ENCODE peak calls at places on chromosome 21, in eight cellular contexts. One of them, this sample, is unnamed.

GRCh38 chr21:20507783-20508182 is 490.4 kb upstream of the NCAM2 start:
- DNase-seq in germinal center: no peak
- DNase-seq in T-cell: no peak
- DNase-seq in occipital lobe: no peak
- DNase-seq in GM20000: no peak
- DNase-seq in left ventricle myocardium inferior: no peak
- DNase-seq in activated CD4-positive, CD25-positive, alpha-beta regulatory T cell treated with anti-CD3 and anti-CD28 coated beads, Interleukin-2, amount 50 U/mL, for 16 hours: no peak
- DNase-seq in anterior cingulate cortex: no peak
- DNase-seq in this sample: no peak

GRCh38 chr21:42660118-42660470 is 6.7 kb downstream of the PDE9A start:
- DNase-seq in germinal center: no peak
- DNase-seq in T-cell: no peak
- DNase-seq in occipital lobe: no peak
- DNase-seq in GM20000: no peak
- DNase-seq in left ventricle myocardium inferior: no peak
- DNase-seq in activated CD4-positive, CD25-positive, alpha-beta regulatory T cell treated with anti-CD3 and anti-CD28 coated beads, Interleukin-2, amount 50 U/mL, for 16 hours: no peak
- DNase-seq in anterior cingulate cortex: no peak
- DNase-seq in this sample: no peak

GRCh38 chr21:42781150-42781980 is 98.0 kb downstream of the WDR4 start:
- DNase-seq in germinal center: no peak
- DNase-seq in T-cell: no peak
- DNase-seq in occipital lobe: no peak
- DNase-seq in GM20000: no peak
- DNase-seq in left ventricle myocardium inferior: no peak
- DNase-seq in activated CD4-positive, CD25-positive, alpha-beta regulatory T cell treated with anti-CD3 and anti-CD28 coated beads, Interleukin-2, amount 50 U/mL, for 16 hours: no peak
- DNase-seq in anterior cingulate cortex: no peak
- DNase-seq in this sample: no peak

GRCh38 chr21:44892536-44893277 is 19.2 kb upstream of the PTTG1IP start:
- DNase-seq in germinal center: peak
- DNase-seq in T-cell: peak
- DNase-seq in occipital lobe: no peak
- DNase-seq in GM20000: peak
- DNase-seq in left ventricle myocardium inferior: peak
- DNase-seq in activated CD4-positive, CD25-positive, alpha-beta regulatory T cell treated with anti-CD3 and anti-CD28 coated beads, Interleukin-2, amount 50 U/mL, for 16 hours: peak
- DNase-seq in anterior cingulate cortex: no peak
- DNase-seq in this sample: no peak

GRCh38 chr21:44424608-44425306 is 30.6 kb upstream of the LRRC3 start:
- DNase-seq in germinal center: no peak
- DNase-seq in T-cell: no peak
- DNase-seq in occipital lobe: no peak
- DNase-seq in GM20000: no peak
- DNase-seq in left ventricle myocardium inferior: peak
- DNase-seq in activated CD4-positive, CD25-positive, alpha-beta regulatory T cell treated with anti-CD3 and anti-CD28 coated beads, Interleukin-2, amount 50 U/mL, for 16 hours: no peak
- DNase-seq in anterior cingulate cortex: no peak
- DNase-seq in this sample: no peak

GRCh38 chr21:36718951-36719501 is 20.1 kb downstream of the SIM2 start:
- DNase-seq in germinal center: no peak
- DNase-seq in T-cell: no peak
- DNase-seq in occipital lobe: peak
- DNase-seq in GM20000: no peak
- DNase-seq in left ventricle myocardium inferior: no peak
- DNase-seq in activated CD4-positive, CD25-positive, alpha-beta regulatory T cell treated with anti-CD3 and anti-CD28 coated beads, Interleukin-2, amount 50 U/mL, for 16 hours: no peak
- DNase-seq in anterior cingulate cortex: peak
- DNase-seq in this sample: peak

GRCh38 chr21:16308269-16308668 is 578.5 kb downstream of the USP25 start:
- DNase-seq in germinal center: no peak
- DNase-seq in T-cell: no peak
- DNase-seq in occipital lobe: no peak
- DNase-seq in GM20000: peak
- DNase-seq in left ventricle myocardium inferior: no peak
- DNase-seq in activated CD4-positive, CD25-positive, alpha-beta regulatory T cell treated with anti-CD3 and anti-CD28 coated beads, Interleukin-2, amount 50 U/mL, for 16 hours: no peak
- DNase-seq in anterior cingulate cortex: no peak
- DNase-seq in this sample: no peak

GRCh38 chr21:36310016-36310415 is 10.0 kb upstream of the MORC3 start:
- DNase-seq in germinal center: peak
- DNase-seq in T-cell: no peak
- DNase-seq in occipital lobe: no peak
- DNase-seq in GM20000: peak
- DNase-seq in left ventricle myocardium inferior: no peak
- DNase-seq in activated CD4-positive, CD25-positive, alpha-beta regulatory T cell treated with anti-CD3 and anti-CD28 coated beads, Interleukin-2, amount 50 U/mL, for 16 hours: peak
- DNase-seq in anterior cingulate cortex: no peak
- DNase-seq in this sample: no peak

GRCh38 chr21:42009018-42009830 is 936 bp downstream of the ZBTB21 start:
- DNase-seq in germinal center: peak
- DNase-seq in T-cell: peak
- DNase-seq in occipital lobe: no peak
- DNase-seq in GM20000: peak
- DNase-seq in left ventricle myocardium inferior: peak
- DNase-seq in activated CD4-positive, CD25-positive, alpha-beta regulatory T cell treated with anti-CD3 and anti-CD28 coated beads, Interleukin-2, amount 50 U/mL, for 16 hours: peak
- DNase-seq in anterior cingulate cortex: peak
- DNase-seq in this sample: peak

GRCh38 chr21:45142469-45142868 is 68.1 kb downstream of the ADARB1 start:
- DNase-seq in germinal center: no peak
- DNase-seq in T-cell: no peak
- DNase-seq in occipital lobe: no peak
- DNase-seq in GM20000: no peak
- DNase-seq in left ventricle myocardium inferior: no peak
- DNase-seq in activated CD4-positive, CD25-positive, alpha-beta regulatory T cell treated with anti-CD3 and anti-CD28 coated beads, Interleukin-2, amount 50 U/mL, for 16 hours: no peak
- DNase-seq in anterior cingulate cortex: no peak
- DNase-seq in this sample: no peak

GRCh38 chr21:43965911-43966585 is 46.1 kb upstream of the TRAPPC10 start:
- DNase-seq in germinal center: no peak
- DNase-seq in T-cell: no peak
- DNase-seq in occipital lobe: no peak
- DNase-seq in GM20000: no peak
- DNase-seq in left ventricle myocardium inferior: no peak
- DNase-seq in activated CD4-positive, CD25-positive, alpha-beta regulatory T cell treated with anti-CD3 and anti-CD28 coated beads, Interleukin-2, amount 50 U/mL, for 16 hours: no peak
- DNase-seq in anterior cingulate cortex: no peak
- DNase-seq in this sample: no peak

GRCh38 chr21:15060776-15061175 is 4.0 kb downstream of the NRIP1 start:
- DNase-seq in germinal center: no peak
- DNase-seq in T-cell: no peak
- DNase-seq in occipital lobe: no peak
- DNase-seq in GM20000: no peak
- DNase-seq in left ventricle myocardium inferior: no peak
- DNase-seq in activated CD4-positive, CD25-positive, alpha-beta regulatory T cell treated with anti-CD3 and anti-CD28 coated beads, Interleukin-2, amount 50 U/mL, for 16 hours: no peak
- DNase-seq in anterior cingulate cortex: no peak
- DNase-seq in this sample: no peak

GRCh38 chr21:35476616-35477395 is 427.7 kb upstream of the RUNX1 start:
- DNase-seq in germinal center: no peak
- DNase-seq in T-cell: no peak
- DNase-seq in occipital lobe: no peak
- DNase-seq in GM20000: no peak
- DNase-seq in left ventricle myocardium inferior: no peak
- DNase-seq in activated CD4-positive, CD25-positive, alpha-beta regulatory T cell treated with anti-CD3 and anti-CD28 coated beads, Interleukin-2, amount 50 U/mL, for 16 hours: no peak
- DNase-seq in anterior cingulate cortex: no peak
- DNase-seq in this sample: no peak

This sample was measured in dorsolateral prefrontal cortex.